ENCODE peak calls at places on chromosomes 2 and 18, in ten cellular contexts. One of them, this sample, is unnamed.

GRCh38 chr18:51082571-51083264 is 52.7 kb downstream of the SMAD4 start:
- DNase-seq in body of pancreas: no peak
- DNase-seq in K562: no peak
- DNase-seq in effector memory CD4-positive, alpha-beta T cell: no peak
- DNase-seq in keratinocyte: no peak
- DNase-seq in hepatocyte: no peak
- DNase-seq in cardiac muscle cell: no peak
- DNase-seq in neuronal stem cell: no peak
- DNase-seq in HCT116: peak; percentile 45
- DNase-seq in PC-9: peak; percentile 97
- DNase-seq in this sample: no peak

GRCh38 chr18:56748698-56749268 is 97.6 kb downstream of the WDR7 start:
- DNase-seq in body of pancreas: no peak
- DNase-seq in PC-9: no peak
- DNase-seq in cardiac muscle cell: peak; percentile 53
- DNase-seq in effector memory CD4-positive, alpha-beta T cell: no peak
- DNase-seq in hepatocyte: peak; percentile 61
- DNase-seq in K562: peak; percentile 38
- DNase-seq in keratinocyte: no peak
- DNase-seq in HCT116: peak; percentile 12
- DNase-seq in neuronal stem cell: peak; percentile 29
- DNase-seq in this sample: no peak

GRCh38 chr2:60565472-60565871 is 12.0 kb upstream of the BCL11A start:
- DNase-seq in neuronal stem cell: no peak
- DNase-seq in PC-9: no peak
- DNase-seq in HCT116: peak; percentile 38
- DNase-seq in body of pancreas: peak; percentile 53
- DNase-seq in K562: peak; percentile 9
- DNase-seq in keratinocyte: no peak
- DNase-seq in effector memory CD4-positive, alpha-beta T cell: no peak
- DNase-seq in cardiac muscle cell: no peak
- DNase-seq in hepatocyte: peak; percentile 66
- DNase-seq in this sample: no peak

GRCh38 chr2:71276311-71277158 is 49.6 kb upstream of the PAIP2B start:
- DNase-seq in neuronal stem cell: peak; percentile 86
- DNase-seq in keratinocyte: no peak
- DNase-seq in effector memory CD4-positive, alpha-beta T cell: peak; percentile 46
- DNase-seq in body of pancreas: peak; percentile 94
- DNase-seq in HCT116: peak; percentile 84
- DNase-seq in PC-9: peak; percentile 84
- DNase-seq in hepatocyte: peak; percentile 88
- DNase-seq in K562: peak; percentile 77
- DNase-seq in cardiac muscle cell: peak; percentile 95
- DNase-seq in this sample: peak; percentile 73

GRCh38 chr2:239804161-239805042 is 220.7 kb downstream of the NDUFA10 start:
- DNase-seq in K562: no peak
- DNase-seq in HCT116: no peak
- DNase-seq in keratinocyte: no peak
- DNase-seq in neuronal stem cell: no peak
- DNase-seq in cardiac muscle cell: no peak
- DNase-seq in effector memory CD4-positive, alpha-beta T cell: no peak
- DNase-seq in PC-9: no peak
- DNase-seq in hepatocyte: no peak
- DNase-seq in body of pancreas: no peak
- DNase-seq in this sample: no peak

GRCh38 chr2:148978736-148979135 is 59.8 kb upstream of the LYPD6B start:
- DNase-seq in neuronal stem cell: no peak
- DNase-seq in keratinocyte: no peak
- DNase-seq in PC-9: no peak
- DNase-seq in K562: no peak
- DNase-seq in HCT116: no peak
- DNase-seq in body of pancreas: no peak
- DNase-seq in cardiac muscle cell: no peak
- DNase-seq in hepatocyte: no peak
- DNase-seq in effector memory CD4-positive, alpha-beta T cell: no peak
- DNase-seq in this sample: no peak

GRCh38 chr2:60861736-60862135 is 19.6 kb upstream of the REL start:
- DNase-seq in neuronal stem cell: no peak
- DNase-seq in HCT116: no peak
- DNase-seq in cardiac muscle cell: no peak
- DNase-seq in body of pancreas: no peak
- DNase-seq in hepatocyte: no peak
- DNase-seq in effector memory CD4-positive, alpha-beta T cell: no peak
- DNase-seq in keratinocyte: no peak
- DNase-seq in PC-9: no peak
- DNase-seq in K562: no peak
- DNase-seq in this sample: no peak

GRCh38 chr2:96315400-96316071 is 9.6 kb upstream of the ITPRIPL1 start:
- DNase-seq in body of pancreas: no peak
- DNase-seq in cardiac muscle cell: no peak
- DNase-seq in keratinocyte: no peak
- DNase-seq in HCT116: no peak
- DNase-seq in K562: no peak
- DNase-seq in effector memory CD4-positive, alpha-beta T cell: no peak
- DNase-seq in PC-9: peak; percentile 39
- DNase-seq in hepatocyte: no peak
- DNase-seq in neuronal stem cell: no peak
- DNase-seq in this sample: peak; percentile 46

GRCh38 chr2:38720613-38721241 is 30.4 kb downstream of the SRSF7 start:
- DNase-seq in body of pancreas: peak; percentile 81
- DNase-seq in HCT116: no peak
- DNase-seq in cardiac muscle cell: no peak
- DNase-seq in effector memory CD4-positive, alpha-beta T cell: no peak
- DNase-seq in neuronal stem cell: no peak
- DNase-seq in keratinocyte: no peak
- DNase-seq in K562: peak; percentile 55
- DNase-seq in hepatocyte: peak; percentile 76
- DNase-seq in PC-9: peak; percentile 98
- DNase-seq in this sample: no peak

GRCh38 chr18:48338915-48339314 is 70.3 kb downstream of the ZBTB7C start:
- DNase-seq in keratinocyte: no peak
- DNase-seq in HCT116: no peak
- DNase-seq in cardiac muscle cell: no peak
- DNase-seq in effector memory CD4-positive, alpha-beta T cell: no peak
- DNase-seq in PC-9: no peak
- DNase-seq in K562: no peak
- DNase-seq in hepatocyte: no peak
- DNase-seq in neuronal stem cell: no peak
- DNase-seq in body of pancreas: peak; percentile 37
- DNase-seq in this sample: no peak

GRCh38 chr18:26563024-26563423 is 14.7 kb upstream of the KCTD1 start:
- DNase-seq in effector memory CD4-positive, alpha-beta T cell: no peak
- DNase-seq in HCT116: no peak
- DNase-seq in body of pancreas: no peak
- DNase-seq in neuronal stem cell: no peak
- DNase-seq in K562: no peak
- DNase-seq in hepatocyte: no peak
- DNase-seq in PC-9: no peak
- DNase-seq in cardiac muscle cell: no peak
- DNase-seq in keratinocyte: no peak
- DNase-seq in this sample: no peak

GRCh38 chr2:7031424-7032245 is 114.4 kb downstream of the RNF144A start:
- DNase-seq in K562: no peak
- DNase-seq in neuronal stem cell: no peak
- DNase-seq in effector memory CD4-positive, alpha-beta T cell: peak; percentile 49
- DNase-seq in PC-9: peak; percentile 97
- DNase-seq in cardiac muscle cell: no peak
- DNase-seq in keratinocyte: peak; percentile 56
- DNase-seq in body of pancreas: peak; percentile 99
- DNase-seq in hepatocyte: peak; percentile 90
- DNase-seq in HCT116: peak; percentile 52
- DNase-seq in this sample: peak; percentile 51

GRCh38 chr18:23311346-23312103 is 141.6 kb upstream of the RIOK3 start:
- DNase-seq in keratinocyte: no peak
- DNase-seq in body of pancreas: peak; percentile 26
- DNase-seq in cardiac muscle cell: no peak
- DNase-seq in HCT116: no peak
- DNase-seq in neuronal stem cell: no peak
- DNase-seq in hepatocyte: peak; percentile 54
- DNase-seq in K562: no peak
- DNase-seq in PC-9: no peak
- DNase-seq in effector memory CD4-positive, alpha-beta T cell: no peak
- DNase-seq in this sample: no peak

GRCh38 chr2:182182436-182182835 is 196.8 kb downstream of the PPP1R1C start:
- DNase-seq in PC-9: no peak
- DNase-seq in neuronal stem cell: no peak
- DNase-seq in cardiac muscle cell: no peak
- DNase-seq in effector memory CD4-positive, alpha-beta T cell: no peak
- DNase-seq in keratinocyte: no peak
- DNase-seq in HCT116: no peak
- DNase-seq in K562: no peak
- DNase-seq in hepatocyte: no peak
- DNase-seq in body of pancreas: no peak
- DNase-seq in this sample: no peak

GRCh38 chr2:50529600-50530218 is 502.2 kb downstream of the NRXN1 start:
- DNase-seq in HCT116: peak; percentile 43
- DNase-seq in keratinocyte: no peak
- DNase-seq in neuronal stem cell: peak; percentile 46
- DNase-seq in PC-9: peak; percentile 56
- DNase-seq in effector memory CD4-positive, alpha-beta T cell: no peak
- DNase-seq in body of pancreas: no peak
- DNase-seq in K562: peak; percentile 40
- DNase-seq in cardiac muscle cell: peak; percentile 64
- DNase-seq in hepatocyte: peak; percentile 50
- DNase-seq in this sample: no peak

GRCh38 chr18:78685250-78685979 is 294.2 kb upstream of the SALL3 start:
- DNase-seq in HCT116: no peak
- DNase-seq in keratinocyte: no peak
- DNase-seq in neuronal stem cell: no peak
- DNase-seq in body of pancreas: no peak
- DNase-seq in PC-9: no peak
- DNase-seq in hepatocyte: no peak
- DNase-seq in cardiac muscle cell: no peak
- DNase-seq in effector memory CD4-positive, alpha-beta T cell: no peak
- DNase-seq in K562: no peak
- DNase-seq in this sample: no peak

GRCh38 chr2:2743164-2743571 is 412.1 kb upstream of the MYT1L start:
- DNase-seq in body of pancreas: peak; percentile 39
- DNase-seq in HCT116: no peak
- DNase-seq in keratinocyte: no peak
- DNase-seq in PC-9: no peak
- DNase-seq in neuronal stem cell: no peak
- DNase-seq in cardiac muscle cell: no peak
- DNase-seq in effector memory CD4-positive, alpha-beta T cell: no peak
- DNase-seq in K562: no peak
- DNase-seq in hepatocyte: peak; percentile 43
- DNase-seq in this sample: no peak
- H3K9me3 ChIP-seq in body of pancreas: no peaks in the 10 kb centered on the region
- H3K9me3 ChIP-seq in HCT116: no peaks in the 10 kb centered on the region
- H3K9me3 ChIP-seq in keratinocyte: no peaks in the 10 kb centered on the region
- H3K9me3 ChIP-seq in PC-9: no peaks in the 10 kb centered on the region
- H3K9me3 ChIP-seq in neuronal stem cell: no peaks in the 10 kb centered on the region
- H3K9me3 ChIP-seq in cardiac muscle cell: no peaks in the 10 kb centered on the region
- H3K9me3 ChIP-seq in effector memory CD4-positive, alpha-beta T cell: no peaks in the 10 kb centered on the region
- H3K9me3 ChIP-seq in K562: no peaks in the 10 kb centered on the region
- H3K9me3 ChIP-seq in hepatocyte: no peaks in the 10 kb centered on the region
- H3K9me3 ChIP-seq in this sample: no peaks in the 10 kb centered on the region

DNA sequence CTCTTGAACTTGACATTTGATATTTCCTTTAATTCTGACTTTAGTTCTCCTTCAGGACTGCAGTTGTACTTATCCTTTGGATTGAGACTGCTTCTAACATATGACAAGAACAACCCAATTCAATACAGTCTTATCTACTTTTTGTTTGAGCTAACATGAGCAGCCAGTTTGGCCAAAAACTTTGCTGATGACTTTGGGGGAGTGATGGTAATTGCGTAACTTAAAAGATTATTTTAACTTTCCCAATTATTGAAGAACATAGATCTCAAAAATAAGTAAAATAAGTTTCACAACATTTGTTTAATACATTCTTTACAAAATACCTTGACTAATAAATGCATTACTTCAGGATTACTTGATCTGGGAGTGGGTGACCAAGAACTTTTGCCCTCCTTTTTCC is 1311.1 kb upstream of the NRXN1 start:
- DNase-seq in cardiac muscle cell: no peak
- DNase-seq in body of pancreas: no peak
- DNase-seq in PC-9: no peak
- DNase-seq in K562: no peak
- DNase-seq in effector memory CD4-positive, alpha-beta T cell: no peak
- DNase-seq in hepatocyte: no peak
- DNase-seq in HCT116: no peak
- DNase-seq in keratinocyte: no peak
- DNase-seq in neuronal stem cell: no peak
- DNase-seq in this sample: no peak
- H3K9me3 ChIP-seq in cardiac muscle cell: no peaks in the 10 kb centered on the region
- H3K9me3 ChIP-seq in body of pancreas: no peaks in the 10 kb centered on the region
- H3K9me3 ChIP-seq in PC-9: no peaks in the 10 kb centered on the region
- H3K9me3 ChIP-seq in K562: no peaks in the 10 kb centered on the region
- H3K9me3 ChIP-seq in effector memory CD4-positive, alpha-beta T cell: no peaks in the 10 kb centered on the region
- H3K9me3 ChIP-seq in hepatocyte: no peaks in the 10 kb centered on the region
- H3K9me3 ChIP-seq in HCT116: no peaks in the 10 kb centered on the region
- H3K9me3 ChIP-seq in keratinocyte: no peaks in the 10 kb centered on the region
- H3K9me3 ChIP-seq in neuronal stem cell: no peaks in the 10 kb centered on the region
- H3K9me3 ChIP-seq in this sample: no peaks in the 10 kb centered on the region

DNA sequence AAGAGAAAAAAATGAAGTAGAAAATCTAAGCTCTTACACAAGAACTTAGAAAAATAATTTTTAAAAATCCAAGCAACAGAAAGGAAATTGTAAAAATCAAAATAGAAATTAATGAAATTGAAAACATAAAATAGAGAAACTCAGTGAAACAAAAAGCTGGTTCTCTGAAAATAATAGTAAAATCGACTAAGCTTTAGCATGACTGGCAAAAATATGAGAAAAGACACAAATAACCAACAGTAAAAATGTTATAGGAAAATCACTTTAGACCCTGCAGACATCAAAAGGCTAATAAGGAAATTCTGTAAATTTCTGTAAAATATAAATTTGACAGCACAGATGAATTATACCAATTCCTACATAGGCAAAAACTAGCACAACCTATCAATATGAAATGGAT is 768.9 kb upstream of the LRRTM1 start:
- DNase-seq in K562: no peak
- DNase-seq in HCT116: no peak
- DNase-seq in keratinocyte: no peak
- DNase-seq in cardiac muscle cell: no peak
- DNase-seq in effector memory CD4-positive, alpha-beta T cell: no peak
- DNase-seq in PC-9: no peak
- DNase-seq in hepatocyte: no peak
- DNase-seq in neuronal stem cell: no peak
- DNase-seq in body of pancreas: no peak
- DNase-seq in this sample: no peak
- H3K9me3 ChIP-seq in K562: no peaks in the 10 kb centered on the region
- H3K9me3 ChIP-seq in HCT116: no peaks in the 10 kb centered on the region
- H3K9me3 ChIP-seq in keratinocyte: no peaks in the 10 kb centered on the region
- H3K9me3 ChIP-seq in cardiac muscle cell: no peaks in the 10 kb centered on the region
- H3K9me3 ChIP-seq in effector memory CD4-positive, alpha-beta T cell: no peaks in the 10 kb centered on the region
- H3K9me3 ChIP-seq in PC-9: no peaks in the 10 kb centered on the region
- H3K9me3 ChIP-seq in hepatocyte: no peaks in the 10 kb centered on the region
- H3K9me3 ChIP-seq in neuronal stem cell: no peaks in the 10 kb centered on the region
- H3K9me3 ChIP-seq in body of pancreas: no peaks in the 10 kb centered on the region
- H3K9me3 ChIP-seq in this sample: no peaks in the 10 kb centered on the region

DNA sequence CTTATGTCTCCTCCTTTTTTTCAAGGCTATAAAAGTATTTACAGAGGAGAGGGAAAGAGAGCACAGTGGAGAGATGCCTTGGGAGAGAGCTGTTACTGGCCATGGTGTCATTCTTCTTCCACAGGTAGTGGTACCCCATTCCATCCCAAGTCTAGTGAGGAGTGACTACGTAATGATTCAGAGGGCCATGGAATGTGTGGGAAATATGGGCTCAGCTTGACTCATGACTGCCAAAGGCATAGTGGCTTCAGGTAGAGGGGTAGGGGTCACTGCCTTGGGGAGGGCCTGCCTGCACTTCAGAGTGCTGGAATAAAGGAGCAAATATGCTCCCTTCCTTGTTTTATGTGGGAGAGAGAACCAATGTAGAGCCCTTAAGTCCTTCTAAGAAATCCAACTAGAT is 620.6 kb downstream of the IRS1 start:
- DNase-seq in K562: no peak
- DNase-seq in cardiac muscle cell: no peak
- DNase-seq in neuronal stem cell: no peak
- DNase-seq in hepatocyte: no peak
- DNase-seq in HCT116: peak; percentile 69
- DNase-seq in PC-9: no peak
- DNase-seq in keratinocyte: peak; percentile 36
- DNase-seq in body of pancreas: no peak
- DNase-seq in effector memory CD4-positive, alpha-beta T cell: no peak
- DNase-seq in this sample: no peak
- H3K9me3 ChIP-seq in K562: no peaks in the 10 kb centered on the region
- H3K9me3 ChIP-seq in cardiac muscle cell: no peaks in the 10 kb centered on the region
- H3K9me3 ChIP-seq in neuronal stem cell: peaks cover 2% of the 10 kb centered on the region
- H3K9me3 ChIP-seq in hepatocyte: no peaks in the 10 kb centered on the region
- H3K9me3 ChIP-seq in HCT116: no peaks in the 10 kb centered on the region
- H3K9me3 ChIP-seq in PC-9: peaks cover 44% of the 10 kb centered on the region
- H3K9me3 ChIP-seq in keratinocyte: peaks cover 20% of the 10 kb centered on the region
- H3K9me3 ChIP-seq in body of pancreas: no peaks in the 10 kb centered on the region
- H3K9me3 ChIP-seq in effector memory CD4-positive, alpha-beta T cell: peaks cover 5% of the 10 kb centered on the region
- H3K9me3 ChIP-seq in this sample: no peaks in the 10 kb centered on the region

This sample was measured in CD8-positive, alpha-beta T cell.